ENCODE peak calls at places on chromosomes 16 and 17, in six cellular contexts. One of them, this sample, is unnamed. For H3K4me1, the result is how much of the 10 kb centered on the place peaks cover.

GRCh38 chr17:17416007-17416399 is 60.8 kb upstream of the MED9 start:
- DNase-seq in K562: peak
- DNase-seq in HepG2: peak
- DNase-seq in H1: no peak
- DNase-seq in HCT116: peak
- DNase-seq in GM12878: peak
- DNase-seq in this sample: peak

GRCh38 chr16:3650631-3651265 is 3.7 kb upstream of the DNASE1 start:
- DNase-seq in HepG2: no peak
- DNase-seq in H1: peak
- DNase-seq in HCT116: no peak
- DNase-seq in K562: no peak
- DNase-seq in GM12878: no peak
- DNase-seq in this sample: no peak

GRCh38 chr16:71340406-71340805 is 18.1 kb upstream of the CALB2 start:
- DNase-seq in HepG2: no peak
- DNase-seq in K562: no peak
- DNase-seq in H1: no peak
- DNase-seq in GM12878: no peak
- DNase-seq in HCT116: no peak
- DNase-seq in this sample: no peak

GRCh38 chr16:67475051-67475450 is 5.9 kb downstream of the ATP6V0D1 start:
- DNase-seq in HepG2: no peak
- DNase-seq in GM12878: no peak
- DNase-seq in K562: no peak
- DNase-seq in H1: no peak
- DNase-seq in HCT116: no peak
- DNase-seq in this sample: no peak

GRCh38 chr16:10172848-10173655 is 9.2 kb downstream of the GRIN2A start:
- DNase-seq in HepG2: no peak
- DNase-seq in H1: no peak
- DNase-seq in GM12878: peak
- DNase-seq in K562: no peak
- DNase-seq in HCT116: no peak
- DNase-seq in this sample: no peak

GRCh38 chr17:63571632-63572310 is 21.5 kb downstream of the DCAF7 start:
- DNase-seq in HepG2: peak
- DNase-seq in K562: peak
- DNase-seq in H1: no peak
- DNase-seq in HCT116: no peak
- DNase-seq in GM12878: no peak
- DNase-seq in this sample: no peak

GRCh38 chr17:57879437-57880085 is 29.7 kb upstream of the MRPS23 start:
- DNase-seq in HepG2: peak
- DNase-seq in HCT116: no peak
- DNase-seq in GM12878: no peak
- DNase-seq in H1: no peak
- DNase-seq in K562: peak
- DNase-seq in this sample: no peak

GRCh38 chr17:66951605-66951953 is 12.9 kb upstream of the CACNG4 start:
- DNase-seq in HepG2: no peak
- DNase-seq in H1: no peak
- DNase-seq in GM12878: no peak
- DNase-seq in HCT116: no peak
- DNase-seq in K562: no peak
- DNase-seq in this sample: no peak

GRCh38 chr17:7307686-7308624 is 527 bp downstream of the EIF5A start:
- DNase-seq in H1: peak
- DNase-seq in K562: peak
- DNase-seq in HepG2: no peak
- DNase-seq in GM12878: no peak
- DNase-seq in HCT116: no peak
- DNase-seq in this sample: no peak

GRCh38 chr17:11493947-11494346 is 104.3 kb upstream of the DNAH9 start:
- DNase-seq in K562: no peak
- DNase-seq in HepG2: no peak
- DNase-seq in GM12878: no peak
- DNase-seq in H1: no peak
- DNase-seq in HCT116: no peak
- DNase-seq in this sample: peak

GRCh38 chr16:83301966-83302365 is 505.8 kb upstream of the HSBP1 start:
- DNase-seq in K562: no peak
- DNase-seq in H1: no peak
- DNase-seq in HepG2: no peak
- DNase-seq in GM12878: no peak
- DNase-seq in HCT116: no peak
- DNase-seq in this sample: no peak

GRCh38 chr16:83300326-83300725 is 507.5 kb upstream of the HSBP1 start:
- DNase-seq in H1: no peak
- DNase-seq in HCT116: no peak
- DNase-seq in K562: no peak
- DNase-seq in GM12878: no peak
- DNase-seq in HepG2: no peak
- DNase-seq in this sample: no peak

GRCh38 chr16:83307206-83307990 is 500.4 kb upstream of the HSBP1 start:
- DNase-seq in HCT116: no peak
- DNase-seq in H1: no peak
- DNase-seq in GM12878: no peak
- DNase-seq in K562: no peak
- DNase-seq in HepG2: no peak
- DNase-seq in this sample: no peak

GRCh38 chr16:83308414-83308813 is 499.4 kb upstream of the HSBP1 start:
- DNase-seq in K562: no peak
- DNase-seq in HepG2: no peak
- DNase-seq in H1: no peak
- DNase-seq in HCT116: no peak
- DNase-seq in GM12878: no peak
- DNase-seq in this sample: no peak

DNA sequence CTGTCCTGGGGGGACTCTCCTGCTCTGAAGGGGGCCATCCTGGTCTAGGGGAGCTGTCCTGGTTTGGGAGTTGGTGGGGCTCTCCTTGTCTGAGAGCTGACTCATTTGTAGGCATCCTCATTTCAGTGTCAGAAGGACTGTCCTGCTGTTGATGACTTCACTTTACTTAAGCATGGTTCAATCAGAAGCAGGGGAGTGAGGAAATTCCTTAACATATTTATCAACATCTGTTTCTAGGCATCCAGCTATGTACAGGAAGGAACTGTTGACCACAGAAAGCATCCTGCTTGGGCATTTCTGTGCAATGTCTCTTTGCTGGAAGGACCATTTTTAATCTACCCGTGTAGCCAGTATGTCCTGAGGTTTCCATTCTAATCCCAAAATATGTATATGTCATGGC is 502.7 kb upstream of the HSBP1 start:
- DNase-seq in HepG2: no peak
- DNase-seq in K562: no peak
- DNase-seq in HCT116: no peak
- DNase-seq in GM12878: no peak
- DNase-seq in H1: no peak
- DNase-seq in this sample: no peak
- TF ChIP-seq ZNF274 in HepG2: no peak
- TF ChIP-seq ZNF274 in K562: no peak
- TF ChIP-seq ZNF274 in HCT116: no peak
- TF ChIP-seq ZNF274 in GM12878: no peak
- TF ChIP-seq ZNF274 in H1: no peak
- TF ChIP-seq ZNF274 in this sample: no peak

GRCh38 chr16:14351647-14352046 is 278.4 kb downstream of the PARN start:
- DNase-seq in K562: no peak
- DNase-seq in HepG2: peak
- DNase-seq in HCT116: no peak
- DNase-seq in GM12878: no peak
- DNase-seq in H1: no peak
- DNase-seq in this sample: no peak
- H3K4me1 ChIP-seq in K562: under half
- H3K4me1 ChIP-seq in HepG2: half or more
- H3K4me1 ChIP-seq in HCT116: under half
- H3K4me1 ChIP-seq in GM12878: under half
- H3K4me1 ChIP-seq in H1: under half
- H3K4me1 ChIP-seq in this sample: under half

DNA sequence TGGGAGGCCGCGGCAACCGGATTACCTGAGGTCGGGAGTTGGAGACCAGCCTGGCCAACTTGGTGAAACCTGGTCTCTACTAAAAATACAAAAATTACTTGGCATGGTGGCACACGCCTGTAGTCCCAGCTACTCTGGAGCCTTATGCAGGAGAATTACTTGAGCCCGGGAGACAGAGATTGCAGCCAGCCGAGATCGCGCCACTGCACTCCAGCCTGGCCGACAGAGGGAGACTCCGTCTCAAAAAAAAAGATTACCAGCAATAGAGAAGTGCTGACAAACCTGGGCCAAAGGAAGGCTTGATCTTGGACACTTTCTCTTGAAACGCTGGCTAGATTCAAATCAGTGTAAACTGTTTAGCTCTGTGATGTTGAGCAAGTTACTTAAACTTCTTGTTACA is 4.3 kb downstream of the MT1H start:
- DNase-seq in H1: no peak
- DNase-seq in K562: no peak
- DNase-seq in GM12878: no peak
- DNase-seq in HCT116: no peak
- DNase-seq in HepG2: peak
- DNase-seq in this sample: no peak
- TF ChIP-seq ZNF274 in H1: no peak
- TF ChIP-seq ZNF274 in K562: no peak
- TF ChIP-seq ZNF274 in GM12878: no peak
- TF ChIP-seq ZNF274 in HCT116: no peak
- TF ChIP-seq ZNF274 in HepG2: no peak
- TF ChIP-seq ZNF274 in this sample: no peak

DNA sequence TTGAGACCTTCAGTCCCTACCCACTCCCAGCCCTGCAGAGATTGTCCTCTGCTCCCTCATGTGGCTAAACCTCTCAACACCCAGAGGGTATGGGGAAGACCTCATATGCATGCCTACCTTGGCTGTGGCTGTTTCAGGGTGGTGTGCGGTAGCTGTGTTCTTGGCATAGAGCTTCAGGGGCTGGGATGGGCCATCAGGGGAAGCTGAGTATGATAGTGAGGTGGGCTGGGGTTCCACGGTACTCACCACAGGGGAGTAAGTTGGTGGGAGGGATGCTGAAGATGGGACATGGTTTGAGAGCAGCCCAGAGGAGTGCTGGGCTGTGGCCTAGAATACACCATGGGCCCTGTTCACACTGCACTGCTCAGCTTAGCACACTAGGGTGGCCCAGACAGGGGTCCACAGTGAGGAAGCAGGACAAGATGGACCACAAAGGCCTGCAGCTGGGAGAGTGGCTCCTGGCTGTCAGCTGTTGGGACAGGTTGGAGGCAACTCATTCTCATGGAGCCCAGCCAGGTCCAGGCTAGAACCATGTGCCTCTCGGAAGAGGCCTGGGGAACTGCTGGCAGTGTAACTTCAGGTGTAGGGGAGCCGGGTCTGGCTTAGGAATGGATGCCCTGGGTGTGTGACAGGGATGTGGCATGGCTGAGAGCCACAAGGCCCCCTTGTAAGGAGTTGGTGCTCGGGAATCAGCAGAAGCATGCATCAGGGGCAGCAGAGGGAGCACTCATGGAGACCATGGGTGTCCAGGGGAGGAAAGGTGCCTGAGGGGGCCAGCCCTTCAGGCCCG is 3.1 kb downstream of the MFAP4 start:
- DNase-seq in K562: no peak
- DNase-seq in GM12878: no peak
- DNase-seq in HepG2: no peak
- DNase-seq in H1: no peak
- DNase-seq in HCT116: no peak
- DNase-seq in this sample: no peak
- H3K4me1 ChIP-seq in K562: under half
- H3K4me1 ChIP-seq in GM12878: under half
- H3K4me1 ChIP-seq in HepG2: under half
- H3K4me1 ChIP-seq in H1: under half
- H3K4me1 ChIP-seq in HCT116: under half
- H3K4me1 ChIP-seq in this sample: under half

GRCh38 chr17:52134641-52135040 is 23.9 kb downstream of the CA10 start:
- DNase-seq in HCT116: no peak
- DNase-seq in H1: no peak
- DNase-seq in K562: no peak
- DNase-seq in HepG2: no peak
- DNase-seq in GM12878: no peak
- DNase-seq in this sample: no peak
- TF ChIP-seq ZNF274 in HCT116: no peak
- TF ChIP-seq ZNF274 in H1: no peak
- TF ChIP-seq ZNF274 in K562: no peak
- TF ChIP-seq ZNF274 in HepG2: no peak
- TF ChIP-seq ZNF274 in GM12878: no peak
- TF ChIP-seq ZNF274 in this sample: no peak